ENCODE peak calls at places on chromosomes 1 and 21, in five cellular contexts. O is hepatocyte, P is left lung, C is cardiac fibroblast, G is Calu3. B is an unnamed sample.

GRCh38 chr1:1470626-1471388 is 758 bp upstream of the ATAD3B start:
- DNase-seq in O (peak; percentile 28), P (no peak), C (no peak), G (no peak), B (no peak)

GRCh38 chr1:225944387-225944786 is 3.4 kb upstream of the LEFTY2 start:
- DNase-seq in O (no peak), P (no peak), C (no peak), G (no peak), B (no peak)

GRCh38 chr1:248288385-248288784 is 10.6 kb upstream of the OR2T33 start:
- DNase-seq in O (no peak), P (no peak), C (no peak), G (no peak), B (no peak)

GRCh38 chr1:90341485-90341884 is 346.6 kb downstream of the ZNF326 start:
- DNase-seq in O (no peak), P (no peak), C (no peak), G (no peak), B (no peak)

GRCh38 chr1:154975409-154976205 is 1.1 kb downstream of the CKS1B start:
- DNase-seq in O (peak; percentile 65), P (peak; percentile 85), C (peak; percentile 61), G (no peak), B (no peak)

GRCh38 chr1:164787834-164788231 is 228.8 kb downstream of the PBX1 start:
- DNase-seq in O (no peak), P (no peak), C (no peak), G (no peak), B (no peak)

GRCh38 chr1:59366352-59366751 is 69.5 kb downstream of the FGGY start:
- DNase-seq in O (no peak), P (no peak), C (peak; percentile 68), G (no peak), B (no peak)

GRCh38 chr1:222064388-222065201 is 322.7 kb upstream of the DUSP10 start:
- DNase-seq in O (no peak), P (no peak), C (peak; percentile 92), G (no peak), B (no peak)

GRCh38 chr1:41568204-41568603 is 83.7 kb upstream of the EDN2 start:
- DNase-seq in O (no peak), P (no peak), C (no peak), G (no peak), B (no peak)

GRCh38 chr21:26095131-26095530 is 75.4 kb downstream of the APP start:
- DNase-seq in O (no peak), P (no peak), C (peak; percentile 33), G (no peak), B (no peak)

GRCh38 chr1:205354259-205354904 is 2.3 kb downstream of the KLHDC8A start:
- DNase-seq in O (peak; percentile 80), P (no peak), C (peak; percentile 86), G (peak; percentile 74), B (no peak)

GRCh38 chr1:101153692-101154091 is 83.1 kb upstream of the S1PR1 start:
- DNase-seq in O (no peak), P (no peak), C (no peak), G (no peak), B (no peak)

GRCh38 chr1:2382621-2383361 is 8.6 kb downstream of the MORN1 start:
- DNase-seq in O (peak; percentile 67), P (peak; percentile 75), C (peak; percentile 47), G (peak; percentile 61), B (no peak)

GRCh38 chr1:22142315-22143064 is 407 bp downstream of the WNT4 start:
- DNase-seq in O (peak; percentile 54), P (no peak), C (peak; percentile 21), G (peak; percentile 31), B (no peak)

GRCh38 chr1:24351247-24351646 is 32.1 kb downstream of the GRHL3 start:
- DNase-seq in O (no peak), P (no peak), C (no peak), G (no peak), B (no peak)

GRCh38 chr1:224873645-224874369 is 55.7 kb upstream of the DNAH14 start:
- DNase-seq in O (peak; percentile 51), P (no peak), C (peak; percentile 60), G (no peak), B (no peak)

GRCh38 chr1:209038735-209039134 is 544.8 kb upstream of the CAMK1G start:
- DNase-seq in O (no peak), P (no peak), C (no peak), G (no peak), B (no peak)

GRCh38 chr1:218336353-218336752 is 8.8 kb upstream of the TGFB2 start:
- DNase-seq in O (no peak), P (no peak), C (peak; percentile 24), G (no peak), B (no peak)

GRCh38 chr1:78126506-78126905 is 80.7 kb downstream of the GIPC2 start:
- DNase-seq in O (no peak), P (no peak), C (peak; percentile 65), G (no peak), B (no peak)

GRCh38 chr1:172117800-172118199 is 276.5 kb downstream of the DNM3 start:
- DNase-seq in O (no peak), P (no peak), C (no peak), G (no peak), B (no peak)

GRCh38 chr1:100077525-100077924 is 55.2 kb downstream of the SASS6 start:
- DNase-seq in O (no peak), P (no peak), C (no peak), G (no peak), B (no peak)

GRCh38 chr1:58818075-58818474 is 34.2 kb upstream of the JUN start:
- DNase-seq in O (no peak), P (no peak), C (peak; percentile 94), G (no peak), B (no peak)

GRCh38 chr1:200967693-200968468 is 55.6 kb downstream of the KIF21B start:
- DNase-seq in O (no peak), P (peak; percentile 33), C (no peak), G (no peak), B (no peak)

GRCh38 chr1:211609120-211610024 is 30.4 kb upstream of the SLC30A1 start:
- DNase-seq in O (no peak), P (no peak), C (peak; percentile 42), G (no peak), B (no peak)

GRCh38 chr1:85244271-85245053 is 15.0 kb downstream of the C1orf52 start:
- DNase-seq in O (peak; percentile 30), P (no peak), C (peak; percentile 53), G (no peak), B (no peak)
- TF ChIP-seq CTCF in O (no peak), P (no peak), C (no peak), G (no peak), B (no peak)

GRCh38 chr1:158007180-158007579 is 13.7 kb downstream of the KIRREL1 start:
- DNase-seq in O (no peak), P (no peak), C (no peak), G (no peak), B (no peak)
- TF ChIP-seq CTCF in O (no peak), P (no peak), C (no peak), G (no peak), B (no peak)

DNA sequence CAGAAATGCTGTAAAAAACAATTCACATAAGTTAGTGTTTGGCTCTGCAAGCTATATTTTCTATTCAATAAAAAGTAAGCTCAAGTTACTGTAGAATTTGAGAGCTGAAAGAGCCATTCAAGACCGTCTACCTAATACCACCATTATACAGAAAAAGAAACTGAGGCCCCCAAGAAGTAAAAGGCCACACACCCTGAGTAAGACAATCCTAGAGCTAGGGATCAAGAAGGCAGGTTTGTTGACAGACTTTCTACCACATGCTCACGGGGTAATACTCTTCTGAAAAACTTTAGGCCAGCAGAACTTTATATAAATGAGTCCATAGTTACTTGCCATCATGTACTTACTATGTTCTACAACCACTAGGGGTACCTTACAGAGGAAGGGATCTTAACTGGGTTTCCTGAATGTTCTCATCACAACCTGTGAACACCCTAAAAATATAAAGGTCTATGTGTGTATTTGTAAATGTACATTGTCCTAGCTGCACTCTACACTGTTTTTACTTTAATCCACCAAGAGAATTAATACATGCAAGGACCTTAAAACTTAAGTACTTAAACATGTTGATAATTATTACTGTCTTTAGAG is 2.7 kb downstream of the PSMG1 start:
- DNase-seq in O (no peak), P (no peak), C (no peak), G (no peak), B (no peak)
- TF ChIP-seq CTCF in O (no peak), P (no peak), C (peak; percentile 26), G (no peak), B (peak; percentile 20)

DNA sequence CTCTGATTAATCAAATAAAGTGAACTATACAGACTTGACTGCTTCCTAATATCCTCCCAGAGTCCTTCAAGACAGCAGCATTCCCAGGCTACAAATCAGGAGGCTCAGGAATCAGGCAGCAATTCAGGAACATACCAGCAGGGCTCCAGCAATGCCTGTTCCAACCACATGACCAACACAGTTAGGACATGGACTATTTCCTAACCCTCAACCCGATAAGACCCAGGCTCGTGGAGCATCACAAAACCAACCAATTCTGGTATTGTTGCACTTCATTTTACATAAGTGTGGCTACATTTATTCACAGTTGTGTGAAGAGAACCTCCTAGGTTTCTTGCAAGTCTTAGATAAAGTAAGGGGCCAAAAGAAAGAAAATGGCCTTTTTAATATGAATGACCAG is 546.2 kb upstream of the ADGRL2 start:
- DNase-seq in O (no peak), P (no peak), C (peak; percentile 10), G (no peak), B (no peak)
- TF ChIP-seq CTCF in O (no peak), P (no peak), C (peak; percentile 36), G (no peak), B (peak; percentile 31)

GRCh38 chr1:168114845-168115244 is 21.9 kb downstream of the GPR161 start:
- DNase-seq in O (no peak), P (no peak), C (peak; percentile 40), G (no peak), B (peak; percentile 51)

GRCh38 chr1:168106274-168106673 is 30.5 kb downstream of the GPR161 start:
- DNase-seq in O (no peak), P (no peak), C (no peak), G (no peak), B (no peak)

GRCh38 chr1:168112673-168113305 is 23.9 kb downstream of the GPR161 start:
- DNase-seq in O (peak; percentile 74), P (no peak), C (peak; percentile 92), G (peak; percentile 76), B (peak; percentile 93)

GRCh38 chr1:168105846-168106245 is 30.9 kb downstream of the GPR161 start:
- DNase-seq in O (no peak), P (no peak), C (no peak), G (no peak), B (no peak)

DNA sequence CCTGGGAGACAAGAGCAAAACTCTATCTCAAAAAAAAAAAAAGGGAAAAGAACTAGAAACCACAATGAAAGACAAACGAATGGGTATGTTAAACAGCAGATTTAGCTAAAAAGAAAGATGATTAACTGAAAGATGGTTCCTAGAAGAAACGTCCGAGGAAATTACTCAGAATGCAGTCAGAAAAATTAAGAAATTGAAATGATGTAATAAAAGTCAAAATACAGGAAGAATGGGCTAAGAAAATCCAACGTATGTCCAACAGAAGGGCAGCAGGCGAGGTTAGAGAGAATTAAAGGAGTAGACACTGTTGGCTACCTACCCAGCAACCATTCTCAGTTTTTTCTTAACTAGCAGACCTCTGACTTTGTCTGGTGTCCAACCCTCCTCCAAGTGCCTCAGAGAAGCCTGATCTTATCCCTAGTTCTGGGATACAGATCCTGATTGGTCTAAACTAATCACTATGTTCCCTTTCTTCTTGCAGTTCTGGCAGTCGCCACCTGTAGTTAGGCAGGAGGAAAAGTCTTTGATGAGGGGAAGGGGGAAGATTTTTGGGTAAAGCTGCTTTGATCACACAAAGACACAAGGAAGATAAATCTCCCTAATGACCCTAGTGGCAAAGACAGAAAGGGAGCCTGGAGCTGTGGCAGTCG is 25.7 kb downstream of the GPR161 start:
- DNase-seq in O (no peak), P (no peak), C (peak; percentile 86), G (no peak), B (peak; percentile 15)
- TF ChIP-seq CTCF in O (no peak), P (no peak), C (peak; percentile 5), G (no peak), B (no peak)